ENCODE peak calls at places on chromosomes 6 and 20, in six cellular contexts. One of them, this sample, is unnamed.

GRCh38 chr20:11195169-11195568 is 521.4 kb upstream of the JAG1 start:
- DNase-seq in IMR-90: no peak
- DNase-seq in mesenchymal stem cell: no peak
- DNase-seq in H1: no peak
- DNase-seq in H9: no peak
- DNase-seq in neuronal stem cell: no peak
- DNase-seq in this sample: no peak

GRCh38 chr6:134938896-134939295 is 11.0 kb downstream of the ALDH8A1 start:
- DNase-seq in IMR-90: peak
- DNase-seq in mesenchymal stem cell: peak
- DNase-seq in H1: no peak
- DNase-seq in H9: no peak
- DNase-seq in neuronal stem cell: no peak
- DNase-seq in this sample: no peak

GRCh38 chr20:57678340-57678739 is 31.5 kb downstream of the PMEPA1 start:
- DNase-seq in IMR-90: no peak
- DNase-seq in mesenchymal stem cell: no peak
- DNase-seq in H1: no peak
- DNase-seq in H9: no peak
- DNase-seq in neuronal stem cell: no peak
- DNase-seq in this sample: no peak

GRCh38 chr20:16951876-16952275 is 203.7 kb downstream of the OTOR start:
- DNase-seq in IMR-90: no peak
- DNase-seq in mesenchymal stem cell: no peak
- DNase-seq in H1: no peak
- DNase-seq in H9: no peak
- DNase-seq in neuronal stem cell: no peak
- DNase-seq in this sample: peak

GRCh38 chr6:7615611-7616383 is 25.8 kb downstream of the SNRNP48 start:
- DNase-seq in IMR-90: peak
- DNase-seq in mesenchymal stem cell: peak
- DNase-seq in H1: no peak
- DNase-seq in H9: peak
- DNase-seq in neuronal stem cell: peak
- DNase-seq in this sample: peak

GRCh38 chr6:8633762-8634161 is 198.4 kb upstream of the SLC35B3 start:
- DNase-seq in IMR-90: no peak
- DNase-seq in mesenchymal stem cell: no peak
- DNase-seq in H1: no peak
- DNase-seq in H9: no peak
- DNase-seq in neuronal stem cell: no peak
- DNase-seq in this sample: no peak

GRCh38 chr20:59002874-59003399 is 4.1 kb downstream of the CTSZ start:
- DNase-seq in IMR-90: no peak
- DNase-seq in mesenchymal stem cell: no peak
- DNase-seq in H1: no peak
- DNase-seq in H9: no peak
- DNase-seq in neuronal stem cell: no peak
- DNase-seq in this sample: no peak

GRCh38 chr20:63000958-63001357 is 5.8 kb downstream of the BHLHE23 start:
- DNase-seq in IMR-90: no peak
- DNase-seq in mesenchymal stem cell: no peak
- DNase-seq in H1: no peak
- DNase-seq in H9: no peak
- DNase-seq in neuronal stem cell: no peak
- DNase-seq in this sample: no peak

GRCh38 chr20:6824401-6824800 is 56.9 kb downstream of the BMP2 start:
- DNase-seq in IMR-90: no peak
- DNase-seq in mesenchymal stem cell: no peak
- DNase-seq in H1: no peak
- DNase-seq in H9: no peak
- DNase-seq in neuronal stem cell: no peak
- DNase-seq in this sample: no peak

DNA sequence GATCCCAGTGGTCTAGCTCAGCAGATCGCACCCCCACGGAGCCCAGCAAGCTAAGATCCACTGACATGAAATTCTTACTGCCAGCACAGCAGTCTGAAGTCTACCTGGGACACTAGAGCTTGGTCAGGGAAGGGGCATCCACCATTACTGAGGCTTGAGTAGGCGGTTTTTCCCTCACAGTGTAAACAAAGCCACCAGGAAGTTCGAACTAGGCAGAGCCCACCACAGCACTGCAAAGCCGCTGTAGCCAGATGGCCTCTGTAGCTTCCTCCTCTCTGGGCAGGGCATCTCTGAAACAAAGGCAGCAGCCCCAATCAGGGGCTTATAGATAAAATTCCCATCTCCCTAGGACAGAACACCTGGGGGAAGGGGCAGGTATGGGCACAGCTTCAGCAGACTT is 18.8 kb downstream of the FRK start:
- DNase-seq in IMR-90: no peak
- DNase-seq in mesenchymal stem cell: no peak
- DNase-seq in H1: no peak
- DNase-seq in H9: no peak
- DNase-seq in neuronal stem cell: no peak
- DNase-seq in this sample: no peak
- H3K18ac ChIP-seq in IMR-90: no peak
- H3K18ac ChIP-seq in mesenchymal stem cell: no peak
- H3K18ac ChIP-seq in H1: no peak
- H3K18ac ChIP-seq in H9: no peak
- H3K18ac ChIP-seq in neuronal stem cell: no peak
- H3K18ac ChIP-seq in this sample: no peak

GRCh38 chr20:32999603-33000250 is 4.5 kb downstream of the SUN5 start:
- DNase-seq in IMR-90: no peak
- DNase-seq in mesenchymal stem cell: no peak
- DNase-seq in H1: no peak
- DNase-seq in H9: no peak
- DNase-seq in neuronal stem cell: no peak
- DNase-seq in this sample: no peak
- H2AK5ac ChIP-seq in IMR-90: no peak
- H2AK5ac ChIP-seq in mesenchymal stem cell: no peak
- H2AK5ac ChIP-seq in H1: no peak
- H2AK5ac ChIP-seq in H9: no peak
- H2AK5ac ChIP-seq in neuronal stem cell: peak
- H2AK5ac ChIP-seq in this sample: no peak

GRCh38 chr6:29791786-29792122 is 35.9 kb upstream of the HLA-G start:
- DNase-seq in IMR-90: no peak
- DNase-seq in mesenchymal stem cell: no peak
- DNase-seq in H1: no peak
- DNase-seq in H9: no peak
- DNase-seq in neuronal stem cell: no peak
- DNase-seq in this sample: peak
- H2AFZ ChIP-seq in IMR-90: peak
- H2AFZ ChIP-seq in mesenchymal stem cell: no peak
- H2AFZ ChIP-seq in H1: peak
- H2AFZ ChIP-seq in H9: no peak
- H2AFZ ChIP-seq in neuronal stem cell: peak
- H2AFZ ChIP-seq in this sample: no peak

GRCh38 chr6:128601060-128601459 is 80.7 kb upstream of the PTPRK start:
- DNase-seq in IMR-90: peak
- DNase-seq in mesenchymal stem cell: peak
- DNase-seq in H1: no peak
- DNase-seq in H9: no peak
- DNase-seq in neuronal stem cell: no peak
- DNase-seq in this sample: no peak
- H3K18ac ChIP-seq in IMR-90: peak
- H3K18ac ChIP-seq in mesenchymal stem cell: no peak
- H3K18ac ChIP-seq in H1: no peak
- H3K18ac ChIP-seq in H9: no peak
- H3K18ac ChIP-seq in neuronal stem cell: no peak
- H3K18ac ChIP-seq in this sample: no peak